ENCODE peak calls at places on chromosomes 12 and 14, in nine cellular contexts. T is SK-N-SH, G is HCT116, V is GM23338, X is HepG2, J is A549, B is Panc1, W is GM12878, M is K562. Y is an unnamed sample.

GRCh38 chr12:29681996-29682534 is 101.7 kb downstream of the TMTC1 start:
- DNase-seq in T (no peak), G (no peak), V (no peak), X (no peak), J (no peak), B (no peak), W (no peak), M (no peak), Y (no peak)

GRCh38 chr14:71536015-71536535 is 396.2 kb upstream of the RGS6 start:
- DNase-seq in T (no peak), G (no peak), V (no peak), X (no peak), J (no peak), B (no peak), W (no peak), M (no peak), Y (no peak)

GRCh38 chr12:65532744-65533143 is 254.3 kb downstream of the MSRB3 start:
- DNase-seq in T (no peak), G (no peak), V (no peak), X (peak; percentile 13), J (no peak), B (no peak), W (no peak), M (no peak), Y (no peak)

GRCh38 chr12:80553316-80553715 is 109.3 kb downstream of the PTPRQ start:
- DNase-seq in T (no peak), G (peak; percentile 61), V (no peak), X (no peak), J (peak; percentile 9), B (no peak), W (no peak), M (no peak), Y (no peak)

GRCh38 chr12:51070004-51070403 is 13.4 kb downstream of the CSRNP2 start:
- DNase-seq in T (no peak), G (no peak), V (no peak), X (peak; percentile 50), J (no peak), B (no peak), W (no peak), M (no peak), Y (peak; percentile 85)

GRCh38 chr14:72544615-72545387 is 349.1 kb downstream of the DPF3 start:
- DNase-seq in T (no peak), G (no peak), V (peak; percentile 69), X (no peak), J (no peak), B (no peak), W (no peak), M (no peak), Y (no peak)

GRCh38 chr14:60303745-60304144 is 54.7 kb downstream of the PPM1A start:
- DNase-seq in T (no peak), G (no peak), V (no peak), X (no peak), J (no peak), B (no peak), W (no peak), M (no peak), Y (no peak)

GRCh38 chr14:81655423-81656314 is 122.0 kb upstream of the SEL1L start:
- DNase-seq in T (no peak), G (no peak), V (peak; percentile 40), X (peak; percentile 50), J (no peak), B (no peak), W (no peak), M (peak; percentile 6), Y (no peak)

GRCh38 chr12:117491711-117492110 is 130.3 kb upstream of the NOS1 start:
- DNase-seq in T (no peak), G (no peak), V (no peak), X (no peak), J (no peak), B (no peak), W (no peak), M (no peak), Y (no peak)

GRCh38 chr12:60205500-60205899 is 609.7 kb downstream of the SLC16A7 start:
- DNase-seq in T (no peak), G (no peak), V (peak; percentile 30), X (no peak), J (no peak), B (no peak), W (no peak), M (no peak), Y (no peak)

GRCh38 chr12:105580841-105581352 is 250.4 kb downstream of the C12orf75 start:
- DNase-seq in T (no peak), G (peak; percentile 8), V (no peak), X (no peak), J (no peak), B (no peak), W (no peak), M (no peak), Y (no peak)

GRCh38 chr14:62736426-62737043 is 308.7 kb downstream of the KCNH5 start:
- DNase-seq in T (no peak), G (no peak), V (no peak), X (no peak), J (no peak), B (no peak), W (no peak), M (no peak), Y (no peak)

GRCh38 chr12:123516221-123516780 is 17.2 kb downstream of the RILPL1 start:
- DNase-seq in T (no peak), G (no peak), V (no peak), X (no peak), J (no peak), B (no peak), W (no peak), M (no peak), Y (no peak)

GRCh38 chr14:42110167-42110566 is 503.5 kb downstream of the LRFN5 start:
- DNase-seq in T (peak; percentile 1), G (no peak), V (peak; percentile 60), X (peak; percentile 27), J (peak; percentile 5), B (no peak), W (no peak), M (no peak), Y (peak; percentile 2)

GRCh38 chr12:29516431-29516875 is 19.0 kb upstream of the OVCH1 start:
- DNase-seq in T (no peak), G (no peak), V (no peak), X (no peak), J (no peak), B (no peak), W (no peak), M (no peak), Y (no peak)

GRCh38 chr12:112564160-112564559 is 145.4 kb downstream of the PTPN11 start:
- DNase-seq in T (no peak), G (no peak), V (peak; percentile 46), X (no peak), J (no peak), B (no peak), W (no peak), M (no peak), Y (no peak)

GRCh38 chr12:129629901-129630300 is 273.9 kb downstream of the TMEM132D start:
- DNase-seq in T (no peak), G (no peak), V (no peak), X (no peak), J (no peak), B (no peak), W (no peak), M (no peak), Y (no peak)
- TF ChIP-seq CTCF in T (no peak), G (no peak), V (no peak), X (no peak), J (no peak), B (no peak), W (no peak), M (no peak), Y (no peak)

GRCh38 chr14:96055065-96055752 is 16.0 kb downstream of the C14orf132 start:
- DNase-seq in T (peak; percentile 59), G (no peak), V (no peak), X (no peak), J (no peak), B (no peak), W (no peak), M (no peak), Y (no peak)

GRCh38 chr14:96053600-96054381 is 14.6 kb downstream of the C14orf132 start:
- DNase-seq in T (peak; percentile 47), G (no peak), V (no peak), X (no peak), J (no peak), B (no peak), W (no peak), M (no peak), Y (no peak)

GRCh38 chr14:96055753-96056508 is 16.8 kb downstream of the C14orf132 start:
- DNase-seq in T (no peak), G (no peak), V (no peak), X (no peak), J (no peak), B (no peak), W (no peak), M (no peak), Y (no peak)

GRCh38 chr14:96053236-96053599 is 14.1 kb downstream of the C14orf132 start:
- DNase-seq in T (no peak), G (no peak), V (no peak), X (no peak), J (no peak), B (no peak), W (no peak), M (no peak), Y (no peak)

DNA sequence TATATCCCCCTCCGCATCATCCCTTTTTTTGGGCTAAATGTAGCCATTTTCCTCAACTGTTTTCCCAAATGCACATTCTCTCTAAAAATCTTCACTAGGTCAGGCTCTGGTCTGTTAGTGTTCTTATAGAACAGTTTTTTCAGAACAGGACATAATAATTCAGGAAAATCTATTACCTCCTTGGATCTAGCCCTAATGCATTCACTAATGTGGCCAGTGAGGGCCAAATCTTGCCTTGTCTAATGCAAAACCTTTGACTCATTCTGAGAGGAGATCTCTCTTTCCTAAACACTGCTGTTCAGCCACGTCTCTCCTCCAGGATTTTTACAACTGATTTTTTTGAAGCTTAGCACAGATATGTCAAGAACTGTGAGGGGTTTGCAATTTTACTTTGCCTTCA is 15.5 kb downstream of the C14orf132 start:
- DNase-seq in T (no peak), G (no peak), V (no peak), X (no peak), J (no peak), B (no peak), W (no peak), M (no peak), Y (no peak)
- H3K27ac ChIP-seq in T (peak overlapping the region; percentile 62), G (no peak overlapping the region), V (no peak overlapping the region), X (no peak overlapping the region), J (no peak overlapping the region), B (no peak overlapping the region), W (no peak overlapping the region), M (no peak overlapping the region), Y (no peak overlapping the region)

GRCh38 chr12:22740656-22741350 is 115.8 kb downstream of the ETNK1 start:
- DNase-seq in T (no peak), G (no peak), V (no peak), X (no peak), J (no peak), B (no peak), W (no peak), M (no peak), Y (no peak)
- TF ChIP-seq REST in T (no peak), G (no peak), V (no peak), X (no peak), J (no peak), B (no peak), W (no peak), M (no peak), Y (no peak)

GRCh38 chr12:22082190-22082701 is 36.2 kb downstream of the CMAS start:
- DNase-seq in T (no peak), G (no peak), V (peak; percentile 25), X (peak; percentile 12), J (no peak), B (no peak), W (no peak), M (peak; percentile 63), Y (no peak)
- TF ChIP-seq CTCF in T (no peak), G (no peak), V (no peak), X (no peak), J (no peak), B (no peak), W (no peak), M (no peak), Y (no peak)

Y was measured in HL-60.